ENCODE peak calls at places on chromosome X, in six cellular contexts. Y, E, J, G, W and B are unnamed samples.

GRCh38 chrX:39331062-39331704 is 529.9 kb downstream of the MID1IP1 start:
- DNase-seq in W (no peak), G (no peak), J (no peak), E (no peak), Y (no peak), B (no peak)

GRCh38 chrX:1598021-1598875 is 6.8 kb downstream of the AKAP17A start:
- DNase-seq in E (no peak), G (no peak), J (no peak), W (peak; percentile 23), Y (no peak), B (no peak)

GRCh38 chrX:82196866-82197265 is 995.0 kb downstream of the SH3BGRL start:
- DNase-seq in G (no peak), J (no peak), Y (no peak), E (no peak), W (no peak), B (no peak)

GRCh38 chrX:154396948-154397887 is 959 bp upstream of the RPL10 start:
- DNase-seq in E (peak; percentile 79), J (peak; percentile 72), G (peak; percentile 23), Y (peak; percentile 67), W (peak; percentile 39), B (no peak)

GRCh38 chrX:44338361-44338760 is 5.1 kb downstream of the EFHC2 start:
- DNase-seq in G (no peak), W (no peak), Y (no peak), J (no peak), E (no peak), B (no peak)

GRCh38 chrX:55907968-55908607 is 190.5 kb downstream of the RRAGB start:
- DNase-seq in G (peak; percentile 35), W (no peak), Y (peak; percentile 56), E (peak; percentile 0), J (no peak), B (no peak)

GRCh38 chrX:120087289-120088017 is 10.0 kb upstream of the RHOXF2B start:
- DNase-seq in E (no peak), W (no peak), G (no peak), J (no peak), Y (no peak), B (no peak)

GRCh38 chrX:11460347-11460746 is 167.1 kb downstream of the AMELX start:
- DNase-seq in G (no peak), Y (no peak), J (no peak), E (peak; percentile 10), W (no peak), B (no peak)

GRCh38 chrX:97367149-97367548 is 483.4 kb downstream of the RPA4 start:
- DNase-seq in Y (no peak), W (no peak), J (no peak), E (no peak), G (no peak), B (no peak)

GRCh38 chrX:110741213-110741796 is 54.3 kb downstream of the CHRDL1 start:
- DNase-seq in Y (no peak), G (no peak), J (no peak), E (no peak), W (no peak), B (no peak)

GRCh38 chrX:54048413-54048812 is 4.1 kb upstream of the PHF8 start:
- DNase-seq in J (no peak), W (no peak), E (no peak), Y (no peak), G (no peak), B (no peak)

GRCh38 chrX:151973851-151974335 is 583 bp downstream of the GABRE start:
- DNase-seq in W (no peak), E (peak; percentile 40), J (peak; percentile 13), Y (no peak), G (no peak), B (no peak)

GRCh38 chrX:134654398-134655012 is 3.8 kb downstream of the PLAC1 start:
- DNase-seq in W (no peak), G (no peak), Y (no peak), E (peak; percentile 12), J (no peak), B (no peak)

GRCh38 chrX:114267127-114267526 is 316.8 kb upstream of the HTR2C start:
- DNase-seq in E (no peak), G (no peak), J (no peak), W (no peak), Y (no peak), B (no peak)

GRCh38 chrX:16807976-16808542 is 21.8 kb downstream of the TXLNG start:
- DNase-seq in W (no peak), E (peak; percentile 6), Y (no peak), J (peak; percentile 52), G (peak; percentile 11), B (no peak)

GRCh38 chrX:47574609-47575325 is 7.5 kb upstream of the TIMP1 start:
- DNase-seq in J (no peak), G (no peak), E (no peak), Y (no peak), W (no peak), B (no peak)

GRCh38 chrX:134798472-134798871 is 140.2 kb upstream of the PLAC1 start:
- DNase-seq in Y (no peak), E (no peak), G (no peak), W (no peak), J (no peak), B (no peak)

GRCh38 chrX:20252392-20253231 is 14.1 kb downstream of the RPS6KA3 start:
- DNase-seq in Y (peak; percentile 79), G (no peak), J (peak; percentile 35), W (no peak), E (peak; percentile 56), B (peak; percentile 6)

GRCh38 chrX:73876897-73877296 is 313.9 kb downstream of the CHIC1 start:
- DNase-seq in E (no peak), Y (no peak), J (no peak), G (no peak), W (no peak), B (no peak)

GRCh38 chrX:153984351-153985178 is 12.0 kb downstream of the TMEM187 start:
- DNase-seq in G (no peak), E (no peak), Y (no peak), W (no peak), J (no peak), B (no peak)

GRCh38 chrX:104122829-104123228 is 10.5 kb downstream of the ZCCHC18 start:
- DNase-seq in E (peak; percentile 12), J (no peak), G (peak; percentile 18), W (no peak), Y (no peak), B (no peak)

GRCh38 chrX:149829751-149830191 is 48.0 kb downstream of the MAGEA9 start:
- DNase-seq in Y (peak; percentile 57), E (no peak), G (no peak), J (no peak), W (no peak), B (no peak)

GRCh38 chrX:124033821-124034220 is 72.3 kb downstream of the STAG2 start:
- DNase-seq in J (no peak), G (no peak), Y (no peak), E (no peak), W (no peak), B (no peak)

GRCh38 chrX:48648299-48648698 is 35.3 kb upstream of the WAS start:
- DNase-seq in G (peak; percentile 42), E (peak; percentile 49), J (peak; percentile 54), W (no peak), Y (peak; percentile 49), B (peak; percentile 3)

GRCh38 chrX:13051529-13052172 is 7.2 kb upstream of the FAM9C start:
- DNase-seq in J (no peak), Y (peak; percentile 46), G (no peak), W (no peak), E (peak; percentile 94), B (peak; percentile 36)

GRCh38 chrX:153411988-153412574 is 809 bp downstream of the ZFP92 start:
- DNase-seq in Y (no peak), W (no peak), G (no peak), E (no peak), J (no peak), B (no peak)

GRCh38 chrX:140440891-140441290 is 64.0 kb downstream of the SOX3 start:
- DNase-seq in Y (no peak), E (no peak), W (no peak), J (no peak), G (no peak), B (no peak)

GRCh38 chrX:97401154-97401553 is 517.4 kb downstream of the RPA4 start:
- DNase-seq in E (no peak), G (no peak), J (no peak), W (no peak), Y (no peak), B (no peak)

GRCh38 chrX:15301924-15302323 is 13.5 kb downstream of the ASB11 start:
- DNase-seq in Y (no peak), E (no peak), W (no peak), J (no peak), G (peak; percentile 53), B (no peak)

GRCh38 chrX:75156537-75156945 is 458 bp upstream of the ABCB7 start:
- DNase-seq in E (peak; percentile 17), J (no peak), W (no peak), G (no peak), Y (no peak), B (no peak)

GRCh38 chrX:18951032-18951431 is 32.9 kb downstream of the PHKA2 start:
- DNase-seq in G (no peak), Y (no peak), E (no peak), W (no peak), J (no peak), B (no peak)

GRCh38 chrX:96211953-96212352 is 472.7 kb upstream of the DIAPH2 start:
- DNase-seq in G (no peak), J (no peak), E (no peak), Y (no peak), W (no peak), B (no peak)

GRCh38 chrX:54357414-54358377 is at the start of gene WNK3:
- DNase-seq in E (peak; percentile 66), J (peak; percentile 67), W (peak; percentile 67), G (no peak), Y (no peak), B (peak; percentile 58)

GRCh38 chrX:9037296-9037695 is 3.4 kb upstream of the FAM9B start:
- DNase-seq in G (no peak), W (no peak), Y (no peak), J (no peak), E (no peak), B (no peak)

GRCh38 chrX:120453985-120454384 is 15.1 kb downstream of the LAMP2 start:
- DNase-seq in J (no peak), Y (no peak), G (no peak), W (no peak), E (peak; percentile 66), B (no peak)

GRCh38 chrX:135490979-135491514 is 29.4 kb upstream of the INTS6L start:
- DNase-seq in Y (no peak), J (no peak), W (no peak), G (no peak), E (no peak), B (no peak)

GRCh38 chrX:17812763-17813162 is 48.3 kb downstream of the RAI2 start:
- DNase-seq in E (peak; percentile 39), J (no peak), G (no peak), W (no peak), Y (no peak), B (no peak)

GRCh38 chrX:83160096-83160495 is 348.0 kb upstream of the POU3F4 start:
- DNase-seq in E (no peak), W (no peak), J (no peak), G (no peak), Y (no peak), B (no peak)

GRCh38 chrX:1493877-1494510 is 41.3 kb upstream of the ASMTL start:
- DNase-seq in G (peak; percentile 20), W (no peak), Y (no peak), J (no peak), E (no peak), B (no peak)

GRCh38 chrX:5176766-5177165 is 1051.9 kb downstream of the NLGN4X start:
- DNase-seq in G (no peak), W (no peak), J (no peak), E (no peak), Y (no peak), B (no peak)